ENCODE peak calls at places on chromosomes 16 and 17, in five cellular contexts. B, Q, H, W and A are unnamed samples.

GRCh38 chr16:27113341-27113841 is 46.7 kb downstream of the C16orf82 start:
- DNase-seq in B (no peak), Q (no peak), H (no peak), W (no peak), A (no peak)

GRCh38 chr17:5422505-5422904 is 2.5 kb downstream of the RPAIN start:
- DNase-seq in B (peak), Q (peak), H (no peak), W (no peak), A (no peak)

GRCh38 chr17:64608571-64608981 is 53.5 kb downstream of the SMURF2 start:
- DNase-seq in B (peak), Q (peak), H (no peak), W (no peak), A (no peak)

GRCh38 chr16:15874745-15875314 is 13.6 kb downstream of the CEP20 start:
- DNase-seq in B (peak), Q (peak), H (no peak), W (peak), A (peak)

GRCh38 chr16:31131841-31132271 is 3.7 kb downstream of the PRSS8 start:
- DNase-seq in B (no peak), Q (no peak), H (peak), W (no peak), A (no peak)

GRCh38 chr16:27728691-27729090 is 178.7 kb downstream of the KATNIP start:
- DNase-seq in B (no peak), Q (no peak), H (no peak), W (no peak), A (no peak)

GRCh38 chr17:81687770-81688541 is 4.1 kb downstream of the HGS start:
- DNase-seq in B (no peak), Q (no peak), H (no peak), W (no peak), A (no peak)

GRCh38 chr16:87602821-87603683 is 744 bp downstream of the JPH3 start:
- DNase-seq in B (no peak), Q (peak), H (peak), W (no peak), A (peak)

GRCh38 chr16:66166451-66166850 is 200.0 kb upstream of the CDH5 start:
- DNase-seq in B (no peak), Q (no peak), H (no peak), W (no peak), A (no peak)

GRCh38 chr17:29177871-29178749 is 2.1 kb downstream of the MYO18A start:
- DNase-seq in B (no peak), Q (no peak), H (peak), W (no peak), A (no peak)